ENCODE peak calls at places on chromosomes 1 and 21, in five cellular contexts. One of them, this sample, is unnamed.

GRCh38 chr1:21149862-21150432 is 26.8 kb downstream of the EIF4G3 start:
- DNase-seq in K562: no peak
- DNase-seq in GM12878: no peak
- DNase-seq in HepG2: no peak
- DNase-seq in SK-N-SH: peak; percentile 37
- DNase-seq in this sample: peak; percentile 72

GRCh38 chr21:17798796-17799195 is 20.4 kb downstream of the C21orf91 start:
- DNase-seq in HepG2: no peak
- DNase-seq in K562: no peak
- DNase-seq in GM12878: no peak
- DNase-seq in SK-N-SH: no peak
- DNase-seq in this sample: no peak

GRCh38 chr1:101310484-101310883 is 73.7 kb downstream of the S1PR1 start:
- DNase-seq in HepG2: no peak
- DNase-seq in K562: no peak
- DNase-seq in GM12878: no peak
- DNase-seq in SK-N-SH: no peak
- DNase-seq in this sample: no peak

GRCh38 chr1:41935226-41935625 is 16.5 kb upstream of the HIVEP3 start:
- DNase-seq in GM12878: no peak
- DNase-seq in K562: no peak
- DNase-seq in HepG2: no peak
- DNase-seq in SK-N-SH: no peak
- DNase-seq in this sample: no peak

GRCh38 chr1:183870351-183871077 is 65.6 kb downstream of the RGL1 start:
- DNase-seq in SK-N-SH: no peak
- DNase-seq in HepG2: no peak
- DNase-seq in GM12878: no peak
- DNase-seq in K562: no peak
- DNase-seq in this sample: no peak

GRCh38 chr1:235074335-235075120 is 54.1 kb downstream of the TOMM20 start:
- DNase-seq in GM12878: no peak
- DNase-seq in K562: peak; percentile 54
- DNase-seq in SK-N-SH: peak; percentile 41
- DNase-seq in HepG2: peak; percentile 75
- DNase-seq in this sample: no peak

GRCh38 chr1:154837679-154838171 is 32.4 kb downstream of the KCNN3 start:
- DNase-seq in SK-N-SH: no peak
- DNase-seq in HepG2: no peak
- DNase-seq in GM12878: no peak
- DNase-seq in K562: no peak
- DNase-seq in this sample: no peak

GRCh38 chr1:157073944-157074685 is 25.5 kb downstream of the ETV3L start:
- DNase-seq in HepG2: peak; percentile 73
- DNase-seq in GM12878: no peak
- DNase-seq in SK-N-SH: peak; percentile 67
- DNase-seq in K562: peak; percentile 83
- DNase-seq in this sample: peak; percentile 41

GRCh38 chr1:88462481-88463261 is 221.4 kb upstream of the PKN2 start:
- DNase-seq in HepG2: no peak
- DNase-seq in SK-N-SH: peak; percentile 60
- DNase-seq in K562: no peak
- DNase-seq in GM12878: no peak
- DNase-seq in this sample: no peak

GRCh38 chr1:212614398-212615091 is 6.0 kb downstream of the ATF3 start:
- DNase-seq in HepG2: no peak
- DNase-seq in GM12878: no peak
- DNase-seq in SK-N-SH: no peak
- DNase-seq in K562: no peak
- DNase-seq in this sample: no peak

GRCh38 chr1:194341587-194341986 is 1155.2 kb upstream of the B3GALT2 start:
- DNase-seq in SK-N-SH: no peak
- DNase-seq in GM12878: no peak
- DNase-seq in K562: no peak
- DNase-seq in HepG2: no peak
- DNase-seq in this sample: no peak
- TF ChIP-seq ZBTB33 in SK-N-SH: no peak
- TF ChIP-seq ZBTB33 in GM12878: no peak
- TF ChIP-seq ZBTB33 in K562: no peak
- TF ChIP-seq ZBTB33 in HepG2: no peak
- TF ChIP-seq ZBTB33 in this sample: no peak

GRCh38 chr1:53104289-53104913 is 38.0 kb downstream of the SLC1A7 start:
- DNase-seq in SK-N-SH: no peak
- DNase-seq in HepG2: no peak
- DNase-seq in GM12878: no peak
- DNase-seq in K562: no peak
- DNase-seq in this sample: no peak

GRCh38 chr1:53107090-53107489 is 35.3 kb downstream of the SLC1A7 start:
- DNase-seq in K562: no peak
- DNase-seq in SK-N-SH: no peak
- DNase-seq in GM12878: no peak
- DNase-seq in HepG2: no peak
- DNase-seq in this sample: no peak

GRCh38 chr1:53110370-53111072 is 31.9 kb downstream of the SLC1A7 start:
- DNase-seq in GM12878: no peak
- DNase-seq in HepG2: no peak
- DNase-seq in K562: no peak
- DNase-seq in SK-N-SH: no peak
- DNase-seq in this sample: no peak

GRCh38 chr1:53108646-53109580 is 33.5 kb downstream of the SLC1A7 start:
- DNase-seq in HepG2: no peak
- DNase-seq in GM12878: no peak
- DNase-seq in SK-N-SH: no peak
- DNase-seq in K562: no peak
- DNase-seq in this sample: no peak

GRCh38 chr1:53107570-53108322 is 34.7 kb downstream of the SLC1A7 start:
- DNase-seq in K562: no peak
- DNase-seq in GM12878: no peak
- DNase-seq in HepG2: peak; percentile 90
- DNase-seq in SK-N-SH: no peak
- DNase-seq in this sample: no peak
- TF ChIP-seq ZBTB33 in K562: no peak
- TF ChIP-seq ZBTB33 in GM12878: no peak
- TF ChIP-seq ZBTB33 in HepG2: peak; percentile 48
- TF ChIP-seq ZBTB33 in SK-N-SH: no peak
- TF ChIP-seq ZBTB33 in this sample: no peak

GRCh38 chr1:223331301-223331700 is 32.7 kb downstream of the SUSD4 start:
- DNase-seq in K562: no peak
- DNase-seq in HepG2: no peak
- DNase-seq in GM12878: no peak
- DNase-seq in SK-N-SH: no peak
- DNase-seq in this sample: no peak
- TF ChIP-seq ZBTB33 in K562: no peak
- TF ChIP-seq ZBTB33 in HepG2: no peak
- TF ChIP-seq ZBTB33 in GM12878: no peak
- TF ChIP-seq ZBTB33 in SK-N-SH: no peak
- TF ChIP-seq ZBTB33 in this sample: no peak

GRCh38 chr1:59565611-59566410 is 248.9 kb upstream of the HOOK1 start:
- DNase-seq in K562: no peak
- DNase-seq in SK-N-SH: no peak
- DNase-seq in HepG2: no peak
- DNase-seq in GM12878: no peak
- DNase-seq in this sample: no peak
- TF ChIP-seq ZBTB33 in K562: no peak
- TF ChIP-seq ZBTB33 in SK-N-SH: no peak
- TF ChIP-seq ZBTB33 in HepG2: no peak
- TF ChIP-seq ZBTB33 in GM12878: no peak
- TF ChIP-seq ZBTB33 in this sample: no peak

GRCh38 chr1:116586741-116587143 is 15.9 kb upstream of the CD58 start:
- DNase-seq in GM12878: no peak
- DNase-seq in SK-N-SH: peak; percentile 57
- DNase-seq in HepG2: no peak
- DNase-seq in K562: no peak
- DNase-seq in this sample: no peak
- TF ChIP-seq ZBTB33 in GM12878: no peak
- TF ChIP-seq ZBTB33 in SK-N-SH: no peak
- TF ChIP-seq ZBTB33 in HepG2: no peak
- TF ChIP-seq ZBTB33 in K562: no peak
- TF ChIP-seq ZBTB33 in this sample: no peak

GRCh38 chr1:229452956-229453801 is 19.3 kb upstream of the ACTA1 start:
- DNase-seq in SK-N-SH: no peak
- DNase-seq in K562: peak; percentile 20
- DNase-seq in GM12878: no peak
- DNase-seq in HepG2: peak; percentile 13
- DNase-seq in this sample: peak; percentile 4

GRCh38 chr1:229448845-229449244 is 15.0 kb upstream of the ACTA1 start:
- DNase-seq in K562: no peak
- DNase-seq in HepG2: no peak
- DNase-seq in SK-N-SH: no peak
- DNase-seq in GM12878: no peak
- DNase-seq in this sample: no peak

GRCh38 chr1:229447809-229448252 is 13.9 kb upstream of the ACTA1 start:
- DNase-seq in GM12878: no peak
- DNase-seq in K562: peak; percentile 72
- DNase-seq in HepG2: no peak
- DNase-seq in SK-N-SH: no peak
- DNase-seq in this sample: no peak

GRCh38 chr1:229445828-229446227 is 11.9 kb upstream of the ACTA1 start:
- DNase-seq in HepG2: no peak
- DNase-seq in K562: no peak
- DNase-seq in SK-N-SH: no peak
- DNase-seq in GM12878: no peak
- DNase-seq in this sample: no peak

DNA sequence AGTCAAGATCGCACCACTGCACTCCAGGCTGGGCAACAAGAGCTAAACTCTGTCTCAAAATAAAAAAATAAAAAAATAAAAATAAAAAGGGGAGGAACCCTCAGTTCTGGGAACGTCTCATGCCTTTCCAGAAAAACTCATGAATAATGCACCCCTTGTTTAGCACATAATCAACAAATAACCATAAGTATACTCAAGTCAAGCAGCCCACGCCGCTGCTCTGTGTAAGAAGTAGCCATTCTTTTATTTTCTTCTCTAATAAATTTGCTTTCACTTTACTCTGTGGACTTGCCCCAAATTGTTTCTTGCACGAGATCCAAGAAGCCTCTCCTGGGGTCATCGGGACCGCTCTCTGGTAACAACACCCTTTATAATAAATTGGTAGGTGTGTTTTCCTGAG is 14.5 kb upstream of the ACTA1 start:
- DNase-seq in GM12878: no peak
- DNase-seq in SK-N-SH: no peak
- DNase-seq in K562: no peak
- DNase-seq in HepG2: no peak
- DNase-seq in this sample: no peak
- TF ChIP-seq ZBTB33 in GM12878: no peak
- TF ChIP-seq ZBTB33 in SK-N-SH: no peak
- TF ChIP-seq ZBTB33 in K562: no peak
- TF ChIP-seq ZBTB33 in HepG2: no peak
- TF ChIP-seq ZBTB33 in this sample: no peak

GRCh38 chr1:51442616-51443015 is 76.5 kb downstream of the EPS15 start:
- DNase-seq in HepG2: no peak
- DNase-seq in GM12878: no peak
- DNase-seq in K562: no peak
- DNase-seq in SK-N-SH: no peak
- DNase-seq in this sample: no peak
- TF ChIP-seq ZBTB33 in HepG2: no peak
- TF ChIP-seq ZBTB33 in GM12878: no peak
- TF ChIP-seq ZBTB33 in K562: no peak
- TF ChIP-seq ZBTB33 in SK-N-SH: no peak
- TF ChIP-seq ZBTB33 in this sample: no peak

GRCh38 chr1:202577381-202577780 is 132.9 kb downstream of the SYT2 start:
- DNase-seq in SK-N-SH: no peak
- DNase-seq in HepG2: no peak
- DNase-seq in K562: peak; percentile 66
- DNase-seq in GM12878: no peak
- DNase-seq in this sample: no peak
- TF ChIP-seq ZBTB33 in SK-N-SH: no peak
- TF ChIP-seq ZBTB33 in HepG2: no peak
- TF ChIP-seq ZBTB33 in K562: no peak
- TF ChIP-seq ZBTB33 in GM12878: no peak
- TF ChIP-seq ZBTB33 in this sample: no peak

GRCh38 chr1:222090103-222090502 is 348.2 kb upstream of the DUSP10 start:
- DNase-seq in GM12878: no peak
- DNase-seq in SK-N-SH: no peak
- DNase-seq in HepG2: no peak
- DNase-seq in K562: no peak
- DNase-seq in this sample: no peak

GRCh38 chr1:222095606-222096475 is 354.0 kb upstream of the DUSP10 start:
- DNase-seq in GM12878: peak; percentile 25
- DNase-seq in K562: peak; percentile 60
- DNase-seq in SK-N-SH: peak; percentile 47
- DNase-seq in HepG2: peak; percentile 7
- DNase-seq in this sample: peak; percentile 31

GRCh38 chr1:222096883-222097282 is 355.0 kb upstream of the DUSP10 start:
- DNase-seq in GM12878: no peak
- DNase-seq in HepG2: no peak
- DNase-seq in K562: no peak
- DNase-seq in SK-N-SH: no peak
- DNase-seq in this sample: no peak

GRCh38 chr1:222096476-222096772 is 354.5 kb upstream of the DUSP10 start:
- DNase-seq in HepG2: no peak
- DNase-seq in GM12878: no peak
- DNase-seq in SK-N-SH: no peak
- DNase-seq in K562: no peak
- DNase-seq in this sample: no peak

DNA sequence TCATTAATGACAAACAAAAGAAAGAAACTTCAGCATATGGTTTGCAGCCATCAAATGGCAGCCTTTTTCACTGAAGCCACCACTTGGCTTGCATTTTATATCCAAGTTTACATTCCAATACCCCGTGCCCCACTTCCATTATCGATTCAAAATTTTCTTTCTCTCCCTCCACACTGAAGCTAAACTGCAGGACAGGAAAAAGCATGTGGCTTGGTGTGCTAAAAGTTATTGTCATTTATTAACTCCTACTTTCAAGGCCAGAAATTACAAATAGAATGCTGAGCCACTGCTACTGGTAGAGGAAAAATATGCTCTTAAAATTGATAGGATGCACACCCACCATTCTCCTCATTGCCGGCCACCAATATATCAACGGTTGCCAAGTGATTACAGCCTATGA is 351.6 kb upstream of the DUSP10 start:
- DNase-seq in HepG2: no peak
- DNase-seq in GM12878: no peak
- DNase-seq in SK-N-SH: no peak
- DNase-seq in K562: no peak
- DNase-seq in this sample: no peak
- TF ChIP-seq ZBTB33 in HepG2: no peak
- TF ChIP-seq ZBTB33 in GM12878: no peak
- TF ChIP-seq ZBTB33 in SK-N-SH: no peak
- TF ChIP-seq ZBTB33 in K562: no peak
- TF ChIP-seq ZBTB33 in this sample: no peak

This sample was measured in HCT116.